ENCODE peak calls at places on chromosome 7, in seven cellular contexts. A, D, K, W, G, J and P are unnamed samples.
A peak's percentile ranks its signal among the peaks of the same experiment; 100 is the strongest.

GRCh38 chr7:32335107-32335506 is 155.1 kb downstream of the LSM5 start:
- DNase-seq in A (no peak), D (no peak), K (peak; percentile 2), W (peak; percentile 8), G (no peak), J (peak; percentile 75), P (no peak)

GRCh38 chr7:151131622-151132293 is 35.7 kb downstream of the GBX1 start:
- DNase-seq in A (no peak), D (no peak), K (no peak), W (no peak), G (no peak), J (no peak), P (no peak)

GRCh38 chr7:16741676-16742075 is 11.9 kb upstream of the TSPAN13 start:
- DNase-seq in A (no peak), D (no peak), K (no peak), W (no peak), G (peak; percentile 39), J (peak; percentile 62), P (no peak)

GRCh38 chr7:158689500-158689899 is 15.1 kb downstream of the NCAPG2 start:
- DNase-seq in A (no peak), D (no peak), K (no peak), W (no peak), G (no peak), J (no peak), P (no peak)

GRCh38 chr7:142496545-142496991 is 238.7 kb upstream of the PRSS58 start:
- DNase-seq in A (no peak), D (no peak), K (peak; percentile 54), W (peak; percentile 64), G (no peak), J (peak; percentile 46), P (peak; percentile 34)

GRCh38 chr7:46146454-46147255 is 225.6 kb upstream of the IGFBP3 start:
- DNase-seq in A (no peak), D (no peak), K (peak; percentile 70), W (peak; percentile 60), G (peak; percentile 75), J (no peak), P (no peak)

GRCh38 chr7:25894902-25895791 is 256.9 kb upstream of the NFE2L3 start:
- DNase-seq in A (peak; percentile 75), D (no peak), K (peak; percentile 2), W (peak; percentile 41), G (no peak), J (peak; percentile 17), P (peak; percentile 65)

GRCh38 chr7:29035044-29035740 is 77.1 kb upstream of the TRIL start:
- DNase-seq in A (no peak), D (no peak), K (peak; percentile 58), W (peak; percentile 82), G (peak; percentile 92), J (peak; percentile 83), P (no peak)

GRCh38 chr7:151512353-151512752 is 7.3 kb downstream of the RHEB start:
- DNase-seq in A (no peak), D (no peak), K (no peak), W (peak; percentile 23), G (no peak), J (no peak), P (no peak)

GRCh38 chr7:87058739-87059524 is 522 bp downstream of the ELAPOR2 start:
- DNase-seq in A (peak; percentile 48), D (no peak), K (no peak), W (peak; percentile 4), G (no peak), J (no peak), P (no peak)

GRCh38 chr7:96719164-96719563 is 9.5 kb upstream of the SEM1 start:
- DNase-seq in A (no peak), D (no peak), K (no peak), W (no peak), G (no peak), J (no peak), P (no peak)

GRCh38 chr7:43584200-43584586 is 1.3 kb downstream of the STK17A start:
- DNase-seq in A (no peak), D (no peak), K (peak; percentile 71), W (peak; percentile 81), G (peak; percentile 71), J (peak; percentile 66), P (no peak)

GRCh38 chr7:108181073-108181985 is 51.2 kb upstream of the LAMB4 start:
- DNase-seq in A (peak; percentile 56), D (no peak), K (peak; percentile 67), W (peak; percentile 76), G (peak; percentile 32), J (peak; percentile 39), P (peak; percentile 26)

GRCh38 chr7:105178928-105179541 is 165.0 kb downstream of the KMT2E start:
- DNase-seq in A (no peak), D (no peak), K (no peak), W (peak; percentile 3), G (no peak), J (no peak), P (no peak)

GRCh38 chr7:73557397-73558257 is at the start of gene BCL7B:
- DNase-seq in A (peak; percentile 70), D (no peak), K (peak; percentile 47), W (peak; percentile 67), G (no peak), J (peak; percentile 66), P (peak; percentile 97)

GRCh38 chr7:41134242-41134872 is 568.5 kb downstream of the INHBA start:
- DNase-seq in A (no peak), D (no peak), K (peak; percentile 55), W (no peak), G (peak; percentile 51), J (peak; percentile 70), P (peak; percentile 59)

GRCh38 chr7:124171068-124171467 is 138.2 kb upstream of the TMEM229A start:
- DNase-seq in A (peak; percentile 46), D (no peak), K (peak; percentile 62), W (peak; percentile 14), G (no peak), J (peak; percentile 6), P (no peak)

GRCh38 chr7:85806321-85806720 is 619.5 kb upstream of the SEMA3D start:
- DNase-seq in A (no peak), D (no peak), K (no peak), W (no peak), G (no peak), J (no peak), P (no peak)
- TF ChIP-seq CTCF in A (no peak), D (no peak), K (no peak), W (no peak), G (no peak), J (no peak), P (no peak)

GRCh38 chr7:47284691-47285246 is 297.1 kb downstream of the TNS3 start:
- DNase-seq in A (no peak), D (no peak), K (no peak), W (no peak), G (no peak), J (no peak), P (no peak)

GRCh38 chr7:47282790-47283496 is 299.0 kb downstream of the TNS3 start:
- DNase-seq in A (no peak), D (no peak), K (no peak), W (no peak), G (no peak), J (no peak), P (no peak)

GRCh38 chr7:47288060-47288459 is 293.9 kb downstream of the TNS3 start:
- DNase-seq in A (no peak), D (no peak), K (no peak), W (no peak), G (no peak), J (no peak), P (no peak)

GRCh38 chr7:47283497-47284131 is 298.3 kb downstream of the TNS3 start:
- DNase-seq in A (no peak), D (no peak), K (no peak), W (no peak), G (no peak), J (peak; percentile 80), P (no peak)

GRCh38 chr7:47285860-47286491 is 295.9 kb downstream of the TNS3 start:
- DNase-seq in A (no peak), D (no peak), K (no peak), W (peak; percentile 40), G (peak; percentile 52), J (no peak), P (no peak)
- TF ChIP-seq CTCF in A (no peak), D (no peak), K (no peak), W (no peak), G (no peak), J (no peak), P (no peak)

DNA sequence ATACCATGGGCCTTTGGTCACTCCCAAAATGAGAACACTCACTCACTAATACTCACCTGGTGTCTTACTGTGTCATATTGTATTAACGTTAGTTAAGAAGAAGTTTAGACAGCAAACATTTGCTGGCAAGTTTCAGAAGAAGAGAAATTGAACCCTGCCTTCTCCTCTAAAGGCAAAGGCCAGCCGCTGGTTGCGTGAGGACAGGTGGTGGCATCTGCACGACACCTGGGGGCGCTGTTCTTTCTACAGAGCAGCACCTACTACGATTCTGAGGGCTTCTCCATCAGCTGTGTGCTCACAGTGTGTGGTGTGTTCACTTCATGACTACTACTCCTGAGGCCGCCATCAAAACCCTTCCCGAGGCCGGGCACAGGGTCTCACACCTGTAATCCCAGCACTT is 17.9 kb upstream of the CLEC2L start:
- DNase-seq in A (peak; percentile 82), D (no peak), K (no peak), W (peak; percentile 18), G (no peak), J (no peak), P (no peak)
- TF ChIP-seq CTCF in A (peak; percentile 91), D (no peak), K (no peak), W (peak; percentile 35), G (no peak), J (peak; percentile 29), P (peak; percentile 45)

GRCh38 chr7:155790666-155791065 is 21.6 kb downstream of the SHH start:
- DNase-seq in A (no peak), D (no peak), K (no peak), W (no peak), G (no peak), J (no peak), P (no peak)

GRCh38 chr7:155791836-155792235 is 20.4 kb downstream of the SHH start:
- DNase-seq in A (no peak), D (no peak), K (no peak), W (no peak), G (no peak), J (no peak), P (no peak)

GRCh38 chr7:155792315-155792960 is 19.8 kb downstream of the SHH start:
- DNase-seq in A (no peak), D (no peak), K (no peak), W (no peak), G (no peak), J (no peak), P (no peak)

GRCh38 chr7:155792999-155793560 is 19.2 kb downstream of the SHH start:
- DNase-seq in A (no peak), D (no peak), K (no peak), W (no peak), G (no peak), J (no peak), P (no peak)

GRCh38 chr7:155791214-155791737 is 21.0 kb downstream of the SHH start:
- DNase-seq in A (no peak), D (no peak), K (no peak), W (no peak), G (no peak), J (no peak), P (no peak)
- TF ChIP-seq CTCF in A (no peak), D (no peak), K (no peak), W (no peak), G (no peak), J (no peak), P (no peak)